ENCODE peak calls at places on chromosomes 7 and 10, in eight cellular contexts. L is fibroblast of gingiva; T is NCI-H1105; R is RPMI8226; G is stimulated activated CD8-positive, alpha-beta memory T cell treated with anti-CD3 and anti-CD28 coated beads, Interleukin-4, amount 100 ng/mL, for 1 hour; I is kidney epithelial cell; F is KG1; M is brain microvascular endothelial cell. Z is an unnamed sample.

GRCh38 chr7:25311346-25311745 is 83.1 kb upstream of the NPVF start:
- DNase-seq in L (no peak), T (no peak), R (no peak), G (no peak), I (peak), F (no peak), M (no peak), Z (no peak)

GRCh38 chr7:99531354-99531765 is 20.6 kb downstream of the FAM200A start:
- DNase-seq in L (no peak), T (no peak), R (no peak), G (no peak), I (no peak), F (no peak), M (no peak), Z (no peak)

GRCh38 chr10:18607503-18607902 is 43.9 kb downstream of the NSUN6 start:
- DNase-seq in L (peak), T (peak), R (peak), G (no peak), I (peak), F (no peak), M (peak), Z (peak)

GRCh38 chr7:26363465-26363864 is 71.8 kb downstream of the SNX10 start:
- DNase-seq in L (no peak), T (no peak), R (no peak), G (no peak), I (no peak), F (no peak), M (no peak), Z (no peak)

GRCh38 chr10:4656576-4657194 is 169.3 kb upstream of the AKR1E2 start:
- DNase-seq in L (peak), T (peak), R (peak), G (no peak), I (no peak), F (peak), M (peak), Z (no peak)

GRCh38 chr7:80277434-80278427 is 143.1 kb downstream of the GNAI1 start:
- DNase-seq in L (peak), T (no peak), R (no peak), G (no peak), I (peak), F (no peak), M (peak), Z (no peak)

GRCh38 chr10:112146799-112147198 is 36.8 kb downstream of the GPAM start:
- DNase-seq in L (no peak), T (no peak), R (no peak), G (no peak), I (no peak), F (no peak), M (no peak), Z (no peak)

GRCh38 chr10:72875250-72876055 is 18.1 kb upstream of the OIT3 start:
- DNase-seq in L (peak), T (no peak), R (peak), G (no peak), I (no peak), F (peak), M (no peak), Z (no peak)

GRCh38 chr7:129282865-129283264 is 58.0 kb downstream of the AHCYL2 start:
- DNase-seq in L (no peak), T (no peak), R (no peak), G (no peak), I (no peak), F (no peak), M (no peak), Z (no peak)